ENCODE peak calls at places on chromosome 10, in ten cellular contexts. N is ELR; X is amniotic stem cell; L is B cell; I is A673; W is cardiac muscle cell; U is uterus; C is AG09319; Y is Ammon's horn; E is CD8-positive, alpha-beta T cell. P is an unnamed sample.

GRCh38 chr10:15630353-15630752 is 89.4 kb downstream of the ITGA8 start:
- DNase-seq in N (no peak), W (no peak), I (no peak), E (no peak), X (no peak), U (peak; percentile 31), L (no peak), C (no peak), Y (no peak), P (no peak)

GRCh38 chr10:74738985-74739567 is 87.3 kb upstream of the KAT6B start:
- DNase-seq in N (peak; percentile 10), I (no peak), X (no peak), Y (peak; percentile 13), L (peak; percentile 47), E (no peak), W (peak; percentile 42), C (no peak), U (no peak), P (no peak)

GRCh38 chr10:33333260-33334169 is 952 bp downstream of the NRP1 start:
- DNase-seq in C (no peak), I (no peak), W (no peak), L (no peak), N (peak; percentile 65), Y (no peak), E (peak; percentile 26), U (no peak), X (no peak), P (peak; percentile 19)

GRCh38 chr10:70364772-70365091 is 17.7 kb downstream of the LRRC20 start:
- DNase-seq in C (no peak), X (no peak), L (no peak), N (no peak), Y (no peak), E (no peak), U (no peak), I (no peak), W (no peak), P (no peak)

GRCh38 chr10:88975377-88975720 is 15.2 kb upstream of the FAS start:
- DNase-seq in I (no peak), U (no peak), L (no peak), C (no peak), E (no peak), Y (no peak), N (no peak), W (no peak), X (no peak), P (no peak)

GRCh38 chr10:132183046-132183445 is 3.7 kb upstream of the DPYSL4 start:
- DNase-seq in C (no peak), L (no peak), U (no peak), N (no peak), E (no peak), I (no peak), W (no peak), X (no peak), Y (no peak), P (no peak)

GRCh38 chr10:19570991-19571390 is 245.2 kb upstream of the PLXDC2 start:
- DNase-seq in E (no peak), W (no peak), N (no peak), Y (peak; percentile 8), C (no peak), X (no peak), I (no peak), U (no peak), L (no peak), P (no peak)

GRCh38 chr10:84432891-84433290 is 104.5 kb downstream of the CCSER2 start:
- DNase-seq in U (no peak), C (no peak), I (no peak), L (no peak), E (no peak), N (peak; percentile 14), X (no peak), W (no peak), Y (no peak), P (no peak)

GRCh38 chr10:78757542-78757941 is 311.2 kb upstream of the ZMIZ1 start:
- DNase-seq in W (no peak), X (no peak), N (peak; percentile 88), Y (no peak), U (no peak), E (no peak), I (peak; percentile 82), C (no peak), L (no peak), P (no peak)

GRCh38 chr10:3592424-3592823 is 192.6 kb downstream of the KLF6 start:
- DNase-seq in E (no peak), U (no peak), X (no peak), L (no peak), Y (no peak), W (no peak), N (no peak), I (no peak), C (no peak), P (no peak)

GRCh38 chr10:130990536-130990935 is 321.0 kb downstream of the TCERG1L start:
- DNase-seq in U (no peak), W (no peak), N (no peak), L (no peak), X (no peak), E (no peak), C (no peak), I (no peak), Y (peak; percentile 50), P (no peak)

GRCh38 chr10:96463562-96463961 is 50.2 kb downstream of the TLL2 start:
- DNase-seq in N (no peak), C (no peak), L (no peak), Y (no peak), U (no peak), W (no peak), E (no peak), I (no peak), X (no peak), P (no peak)

P was measured in activated T-cell treated with anti-CD3 and anti-CD28 coated beads, Interleukin-2, amount 50 U/mL, for 4 hours.